ENCODE peak calls at places on chromosomes 16 and 17, in four cellular contexts. U is IMR-90, P is foreskin fibroblast, F is mesenteric fat pad. O is an unnamed sample.
A peak's percentile ranks its signal among the peaks of the same experiment; 100 is the strongest.

GRCh38 chr17:47934856-47935255 is 6.5 kb upstream of the PNPO start:
- DNase-seq in F (no peak), U (peak; percentile 45), P (no peak), O (no peak)

GRCh38 chr16:1773703-1774455 is 945 bp upstream of the MRPS34 start:
- DNase-seq in U (peak; percentile 24), F (no peak), P (peak; percentile 61), O (peak; percentile 52)

GRCh38 chr17:47213540-47213939 is 4.4 kb downstream of the MYL4 start:
- DNase-seq in P (no peak), U (no peak), F (no peak), O (no peak)

GRCh38 chr16:80962879-80963278 is 43.8 kb downstream of the CMC2 start:
- DNase-seq in P (no peak), U (no peak), F (no peak), O (no peak)

GRCh38 chr16:89272631-89273030 is 55.1 kb downstream of the ZNF778 start:
- DNase-seq in P (no peak), U (no peak), F (no peak), O (no peak)

GRCh38 chr17:1779571-1780074 is 17.8 kb downstream of the SERPINF1 start:
- DNase-seq in U (peak; percentile 95), F (no peak), P (peak; percentile 98), O (peak; percentile 99)

GRCh38 chr16:52561910-52562741 is 15.2 kb upstream of the TOX3 start:
- DNase-seq in U (no peak), P (no peak), F (no peak), O (no peak)

GRCh38 chr17:75087558-75088453 is at the start of gene SLC16A5:
- DNase-seq in P (peak; percentile 95), U (peak; percentile 55), F (peak; percentile 96), O (peak; percentile 95)

GRCh38 chr17:7915611-7916382 is at the start of gene RNF227:
- DNase-seq in U (peak; percentile 96), P (peak; percentile 98), F (peak; percentile 97), O (peak; percentile 97)

GRCh38 chr16:85384831-85385462 is 228.2 kb upstream of the GSE1 start:
- DNase-seq in F (no peak), U (no peak), P (no peak), O (no peak)

GRCh38 chr17:76561332-76561731 is 21.5 kb downstream of the PRCD start:
- DNase-seq in U (peak; percentile 41), F (no peak), P (no peak), O (peak; percentile 85)

GRCh38 chr17:37180371-37180770 is 195.4 kb upstream of the C17orf78 start:
- DNase-seq in F (no peak), U (peak; percentile 39), P (peak; percentile 34), O (no peak)

GRCh38 chr16:85894266-85894665 is 4.7 kb upstream of the IRF8 start:
- DNase-seq in P (no peak), F (no peak), U (no peak), O (no peak)

GRCh38 chr16:25165284-25165683 is 51.5 kb upstream of the AQP8 start:
- DNase-seq in F (no peak), U (no peak), P (no peak), O (no peak)

GRCh38 chr17:52235416-52235960 is 77.0 kb upstream of the CA10 start:
- DNase-seq in F (no peak), P (peak; percentile 6), U (no peak), O (no peak)

GRCh38 chr17:68593331-68593710 is 7.8 kb downstream of the FAM20A start:
- DNase-seq in U (no peak), F (no peak), P (peak; percentile 41), O (no peak)

GRCh38 chr16:3364774-3365427 is 9.2 kb downstream of the OR2C1 start:
- DNase-seq in P (peak; percentile 97), F (peak; percentile 93), U (peak; percentile 95), O (peak; percentile 99)

GRCh38 chr17:14775761-14776492 is 475.0 kb downstream of the HS3ST3B1 start:
- DNase-seq in P (peak; percentile 4), U (no peak), F (no peak), O (no peak)

GRCh38 chr16:79806757-79807156 is 206.2 kb upstream of the MAF start:
- DNase-seq in F (no peak), U (no peak), P (no peak), O (no peak)

GRCh38 chr16:30368122-30368791 is 2.0 kb downstream of the TBC1D10B start:
- DNase-seq in F (no peak), U (peak; percentile 59), P (peak; percentile 86), O (peak; percentile 49)

GRCh38 chr16:17431012-17431411 is 39.7 kb downstream of the XYLT1 start:
- DNase-seq in P (peak; percentile 31), U (peak; percentile 25), F (no peak), O (peak; percentile 78)

GRCh38 chr16:46923513-46924295 is 39.5 kb downstream of the GPT2 start:
- DNase-seq in U (peak; percentile 33), P (peak; percentile 46), F (no peak), O (no peak)

GRCh38 chr17:17782425-17783120 is 54.2 kb downstream of the SREBF1 start:
- DNase-seq in P (peak; percentile 28), U (no peak), F (no peak), O (no peak)

GRCh38 chr17:70320642-70321345 is 151.5 kb downstream of the KCNJ2 start:
- DNase-seq in U (peak; percentile 8), F (no peak), P (peak; percentile 16), O (peak; percentile 48)

GRCh38 chr17:75764711-75765421 is at the start of gene GALK1:
- DNase-seq in P (peak; percentile 85), U (peak; percentile 55), F (no peak), O (peak; percentile 68)

GRCh38 chr17:34638526-34639260 is 59.3 kb downstream of the TMEM132E start:
- DNase-seq in F (no peak), U (no peak), P (no peak), O (no peak)

GRCh38 chr17:57672971-57673370 is 72.1 kb downstream of the CCDC182 start:
- DNase-seq in U (no peak), P (no peak), F (peak; percentile 64), O (no peak)

GRCh38 chr17:58630883-58631522 is 60.8 kb downstream of the TEX14 start:
- DNase-seq in F (no peak), U (no peak), P (no peak), O (no peak)

GRCh38 chr16:85583491-85584181 is 29.5 kb upstream of the GSE1 start:
- DNase-seq in P (peak; percentile 91), F (no peak), U (peak; percentile 95), O (peak; percentile 49)

GRCh38 chr16:15988268-15989013 is 39.0 kb downstream of the ABCC1 start:
- DNase-seq in F (no peak), P (peak; percentile 38), U (peak; percentile 64), O (peak; percentile 67)